ENCODE peak calls at places on chromosomes 7 and 10, in six cellular contexts. V, X, A, N, E and Z are unnamed samples. For H3K4me1, the result is how much of the 10 kb centered on the place peaks cover.

GRCh38 chr10:30127120-30127541 is 67.7 kb upstream of the JCAD start:
- DNase-seq in V (no peak), X (no peak), A (no peak), N (no peak), E (no peak), Z (no peak)

GRCh38 chr10:116073025-116073424 is 200.0 kb downstream of the GFRA1 start:
- DNase-seq in V (no peak), X (no peak), A (no peak), N (no peak), E (no peak), Z (no peak)

GRCh38 chr7:47193003-47193402 is 388.9 kb downstream of the TNS3 start:
- DNase-seq in V (no peak), X (peak), A (no peak), N (no peak), E (no peak), Z (no peak)

GRCh38 chr7:2379821-2380450 is 23.5 kb upstream of the CHST12 start:
- DNase-seq in V (no peak), X (no peak), A (no peak), N (no peak), E (no peak), Z (no peak)

GRCh38 chr10:25666276-25666675 is 267.8 kb upstream of the MYO3A start:
- DNase-seq in V (no peak), X (no peak), A (no peak), N (no peak), E (no peak), Z (no peak)

GRCh38 chr7:150451097-150451793 is 815 bp downstream of the GIMAP8 start:
- DNase-seq in V (no peak), X (peak), A (no peak), N (no peak), E (peak), Z (no peak)

GRCh38 chr10:84537447-84537931 is 209.1 kb downstream of the CCSER2 start:
- DNase-seq in V (no peak), X (peak), A (peak), N (peak), E (peak), Z (no peak)

GRCh38 chr10:34959321-34959720 is 130.8 kb downstream of the CUL2 start:
- DNase-seq in V (no peak), X (no peak), A (no peak), N (no peak), E (no peak), Z (no peak)

GRCh38 chr7:154338709-154339108 is 286.5 kb downstream of the DPP6 start:
- DNase-seq in V (no peak), X (no peak), A (no peak), N (no peak), E (no peak), Z (no peak)

GRCh38 chr10:94383515-94383914 is 18.8 kb upstream of the TBC1D12 start:
- DNase-seq in V (no peak), X (no peak), A (no peak), N (no peak), E (no peak), Z (no peak)

GRCh38 chr10:45441791-45442190 is 67.8 kb downstream of the ALOX5 start:
- DNase-seq in V (peak), X (no peak), A (no peak), N (no peak), E (peak), Z (no peak)

GRCh38 chr7:87475359-87476178 is at the start of gene ABCB4:
- DNase-seq in V (no peak), X (peak), A (peak), N (no peak), E (peak), Z (no peak)

GRCh38 chr10:10138685-10139084 is 879.0 kb upstream of the CELF2 start:
- DNase-seq in V (no peak), X (no peak), A (no peak), N (no peak), E (no peak), Z (no peak)

GRCh38 chr10:121645696-121646095 is 47.5 kb upstream of the FGFR2 start:
- DNase-seq in V (no peak), X (no peak), A (no peak), N (no peak), E (no peak), Z (no peak)

GRCh38 chr7:48089415-48089975 is 430 bp downstream of the UPP1 start:
- DNase-seq in V (no peak), X (no peak), A (peak), N (no peak), E (peak), Z (peak)

GRCh38 chr10:46544989-46545791 is 11.3 kb downstream of the GPRIN2 start:
- DNase-seq in V (no peak), X (no peak), A (peak), N (peak), E (peak), Z (no peak)

GRCh38 chr7:66016131-66016461 is 34.1 kb upstream of the GUSB start:
- DNase-seq in V (no peak), X (no peak), A (no peak), N (no peak), E (no peak), Z (no peak)

GRCh38 chr7:57413529-57414398 is 36.2 kb upstream of the ZNF716 start:
- DNase-seq in V (no peak), X (no peak), A (no peak), N (no peak), E (no peak), Z (no peak)

GRCh38 chr7:156650042-156650441 is 9.5 kb downstream of the RNF32 start:
- DNase-seq in V (no peak), X (peak), A (peak), N (peak), E (peak), Z (no peak)

GRCh38 chr10:6492896-6493295 is 87.2 kb downstream of the PRKCQ start:
- DNase-seq in V (no peak), X (no peak), A (no peak), N (no peak), E (no peak), Z (no peak)

DNA sequence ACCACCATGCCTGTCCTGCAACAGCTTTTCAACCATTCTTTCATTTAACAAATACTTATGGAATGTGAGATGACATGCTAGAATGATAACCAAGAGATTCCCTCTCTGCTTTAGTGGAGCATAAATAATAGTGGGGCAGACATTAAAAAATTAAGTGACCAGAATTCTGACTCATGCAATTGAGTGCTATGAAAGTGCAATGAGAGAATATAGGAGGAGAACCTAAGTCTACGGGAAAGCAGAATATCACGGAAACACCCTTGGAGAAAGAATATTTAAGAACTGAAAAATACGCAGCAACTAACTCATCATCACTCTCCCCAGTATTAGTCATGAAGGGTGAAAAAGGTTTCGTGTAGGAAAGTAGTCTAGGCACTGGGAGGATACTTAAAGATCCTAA is 7.1 kb downstream of the KIF5B start:
- DNase-seq in V (no peak), X (no peak), A (no peak), N (no peak), E (no peak), Z (no peak)
- H3K4me1 ChIP-seq in V (half or more), X (under half), A (under half), N (half or more), E (under half), Z (half or more)

DNA sequence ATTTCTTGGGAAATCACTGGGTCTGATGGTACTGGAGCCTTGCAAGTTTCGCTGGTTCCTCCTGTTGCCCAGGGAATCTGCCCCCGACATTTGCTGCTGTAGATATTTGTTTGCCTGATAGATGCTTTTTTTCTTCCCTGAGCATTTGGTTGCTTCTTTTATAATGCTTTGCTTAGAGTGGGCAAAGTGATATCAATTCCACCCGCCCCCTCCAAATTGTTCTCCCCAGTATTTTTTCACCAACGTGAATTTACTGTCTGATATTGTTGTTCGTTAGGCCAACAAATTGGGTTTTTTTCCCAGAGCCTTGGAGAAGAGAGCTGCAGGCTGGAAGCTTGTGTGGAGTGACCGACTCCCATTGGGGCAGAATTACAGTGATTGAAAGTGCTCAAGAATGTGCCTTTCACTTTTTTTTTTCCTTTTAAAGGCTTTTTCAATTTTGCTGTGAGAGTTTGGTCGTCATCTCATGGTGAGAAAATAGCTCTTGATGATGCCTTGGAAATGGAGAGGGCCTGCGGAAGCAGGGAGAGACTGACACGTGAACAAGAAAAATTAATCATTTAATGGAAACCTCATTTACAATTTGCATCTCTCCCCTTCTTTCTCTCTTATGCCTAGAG is 2.5 kb downstream of the GRK5 start:
- DNase-seq in V (no peak), X (no peak), A (no peak), N (no peak), E (no peak), Z (no peak)
- H3K4me1 ChIP-seq in V (half or more), X (under half), A (under half), N (under half), E (under half), Z (half or more)

DNA sequence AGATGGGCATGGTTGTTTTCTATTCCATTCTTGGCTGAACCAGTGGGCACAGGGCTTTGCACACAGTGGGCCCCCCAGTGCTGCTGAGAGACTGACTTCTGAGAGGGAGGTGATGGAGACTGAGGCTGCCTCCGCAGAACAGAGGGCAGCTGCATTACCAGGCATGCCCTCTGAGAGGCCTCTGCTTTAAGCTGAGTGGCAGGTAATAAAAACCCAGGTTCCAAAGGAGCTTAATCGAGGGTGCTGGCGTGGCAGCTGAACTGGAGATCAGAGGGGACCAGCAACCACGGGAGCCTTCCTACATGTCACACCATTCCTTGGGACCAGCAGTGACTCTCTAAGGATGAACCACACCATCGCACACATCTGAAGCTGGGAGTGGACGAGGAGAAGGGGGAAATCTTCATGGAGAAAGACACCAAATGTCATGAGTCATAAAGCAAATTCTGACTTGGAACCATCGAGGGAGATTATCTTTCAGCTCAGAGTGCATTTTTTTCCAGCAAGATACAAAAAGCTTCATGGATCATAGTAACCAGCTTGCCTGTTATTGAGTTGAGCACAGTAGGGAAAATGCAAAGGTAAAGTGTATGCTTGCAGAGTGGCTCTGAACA is 24.6 kb downstream of the HIPK2 start:
- DNase-seq in V (no peak), X (no peak), A (peak), N (peak), E (peak), Z (no peak)
- H3K4me1 ChIP-seq in V (half or more), X (under half), A (under half), N (under half), E (under half), Z (under half)

GRCh38 chr10:78319371-78319770 is 285.7 kb downstream of the RPS24 start:
- DNase-seq in V (no peak), X (no peak), A (no peak), N (no peak), E (no peak), Z (no peak)
- H3K4me1 ChIP-seq in V (under half), X (under half), A (under half), N (under half), E (under half), Z (under half)

GRCh38 chr10:110276603-110277002 is 28.1 kb downstream of the SMNDC1 start:
- DNase-seq in V (no peak), X (no peak), A (no peak), N (no peak), E (no peak), Z (no peak)

GRCh38 chr10:110274072-110274627 is 30.6 kb downstream of the SMNDC1 start:
- DNase-seq in V (no peak), X (no peak), A (peak), N (no peak), E (no peak), Z (no peak)

GRCh38 chr10:110275140-110275729 is 29.5 kb downstream of the SMNDC1 start:
- DNase-seq in V (no peak), X (no peak), A (no peak), N (no peak), E (no peak), Z (no peak)

GRCh38 chr10:110274629-110275028 is 30.1 kb downstream of the SMNDC1 start:
- DNase-seq in V (no peak), X (no peak), A (no peak), N (no peak), E (no peak), Z (no peak)

GRCh38 chr10:110273474-110273873 is 31.2 kb downstream of the SMNDC1 start:
- DNase-seq in V (peak), X (no peak), A (no peak), N (peak), E (no peak), Z (peak)
- H3K4me1 ChIP-seq in V (half or more), X (under half), A (under half), N (under half), E (under half), Z (half or more)

DNA sequence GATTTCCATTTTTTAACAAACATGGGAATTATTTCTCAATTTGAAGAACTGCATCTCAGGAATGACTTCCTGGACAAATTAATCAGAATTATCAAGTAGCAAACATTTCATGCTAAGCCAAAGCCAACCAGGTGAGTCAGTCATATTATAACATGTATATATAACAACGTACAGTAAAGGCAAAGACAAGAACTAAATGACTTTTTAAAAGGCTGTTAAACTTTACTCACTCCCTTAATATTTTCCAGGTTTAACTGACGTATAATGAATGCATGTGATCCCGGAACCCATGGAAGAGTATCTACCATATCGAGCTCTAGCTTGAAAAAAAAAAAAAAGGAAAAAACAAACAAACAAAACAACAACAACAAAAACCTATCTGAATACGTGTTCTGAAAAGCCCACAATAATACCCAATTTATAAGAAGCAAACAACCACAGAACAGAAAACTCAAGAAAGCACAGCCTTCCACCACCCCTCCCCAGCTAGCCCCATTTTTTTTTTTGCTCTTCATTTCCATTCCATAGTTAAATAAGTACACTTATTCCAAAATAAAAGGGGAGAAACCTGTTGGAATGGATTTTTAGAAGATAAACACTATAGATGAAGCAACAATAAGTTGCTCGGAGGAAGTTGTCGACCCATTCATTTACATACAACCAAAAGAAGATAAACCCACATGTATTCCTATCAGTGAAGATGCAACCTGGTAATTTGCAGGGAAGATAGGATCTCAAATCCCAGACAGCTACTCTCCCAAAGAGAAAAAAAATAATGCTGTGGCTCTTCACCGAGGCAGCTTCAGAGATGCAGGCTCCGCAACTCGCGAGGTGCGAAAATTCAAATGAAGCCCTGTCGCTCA is 537 bp downstream of the NAPEPLD start:
- DNase-seq in V (no peak), X (no peak), A (no peak), N (no peak), E (no peak), Z (no peak)
- H3K4me1 ChIP-seq in V (under half), X (under half), A (under half), N (under half), E (under half), Z (under half)